ENCODE peak calls at places on chromosomes 13 and 19, in four cellular contexts. V is PC-3, S is GM23338, C is GM23248. I is an unnamed sample.

GRCh38 chr19:48963371-48964204 is 1.5 kb upstream of the FTL start:
- DNase-seq in V (peak), S (peak), C (peak), I (peak)

GRCh38 chr13:112103971-112104872 is 37.3 kb downstream of the SOX1 start:
- DNase-seq in V (no peak), S (peak), C (no peak), I (no peak)

GRCh38 chr19:23542562-23542961 is 144.4 kb downstream of the ZNF675 start:
- DNase-seq in V (no peak), S (no peak), C (no peak), I (no peak)

GRCh38 chr19:54481326-54481930 is 8.3 kb upstream of the CDC42EP5 start:
- DNase-seq in V (peak), S (peak), C (peak), I (peak)

GRCh38 chr19:53958168-53958571 is 4.6 kb upstream of the CACNG8 start:
- DNase-seq in V (no peak), S (peak), C (no peak), I (no peak)

GRCh38 chr13:52642131-52642530 is at the start of gene HNRNPA1L2:
- DNase-seq in V (no peak), S (no peak), C (no peak), I (no peak)

GRCh38 chr19:46745030-46745429 is 827 bp upstream of the FKRP start:
- DNase-seq in V (no peak), S (no peak), C (peak), I (no peak)

GRCh38 chr13:30734434-30734833 is 909 bp upstream of the ALOX5AP start:
- DNase-seq in V (peak), S (no peak), C (peak), I (no peak)

GRCh38 chr19:54133312-54133956 is 4.1 kb upstream of the CNOT3 start:
- DNase-seq in V (peak), S (peak), C (no peak), I (peak)

GRCh38 chr19:30391052-30391451 is 18.9 kb downstream of the ZNF536 start:
- DNase-seq in V (no peak), S (no peak), C (no peak), I (no peak)

GRCh38 chr13:35549481-35549880 is 73.0 kb upstream of the MAB21L1 start:
- DNase-seq in V (peak), S (no peak), C (peak), I (no peak)

GRCh38 chr13:59497845-59498244 is 665.9 kb downstream of the DIAPH3 start:
- DNase-seq in V (no peak), S (no peak), C (no peak), I (no peak)

GRCh38 chr13:47555235-47555634 is 445.8 kb downstream of the SUCLA2 start:
- DNase-seq in V (peak), S (no peak), C (no peak), I (no peak)

GRCh38 chr19:4186087-4186993 is 3.9 kb downstream of the ANKRD24 start:
- DNase-seq in V (peak), S (peak), C (peak), I (peak)

GRCh38 chr13:52738719-52739467 is 727 bp downstream of the CNMD start:
- DNase-seq in V (no peak), S (peak), C (peak), I (peak)

GRCh38 chr13:51416107-51416506 is 36.7 kb downstream of the INTS6 start:
- DNase-seq in V (no peak), S (no peak), C (no peak), I (no peak)

GRCh38 chr19:48746120-48746519 is 589 bp downstream of the IZUMO1 start:
- DNase-seq in V (no peak), S (no peak), C (no peak), I (no peak)

GRCh38 chr19:49224856-49225255 is 67.3 kb downstream of the TRPM4 start:
- DNase-seq in V (peak), S (peak), C (peak), I (peak)

GRCh38 chr13:22961835-22962537 is 218.8 kb upstream of the SGCG start:
- DNase-seq in V (no peak), S (no peak), C (no peak), I (no peak)

GRCh38 chr19:7831452-7831851 is 1.4 kb downstream of the EVI5L start:
- DNase-seq in V (peak), S (peak), C (peak), I (peak)

GRCh38 chr19:13243971-13244370 is 93.8 kb downstream of the IER2 start:
- DNase-seq in V (no peak), S (no peak), C (no peak), I (no peak)

GRCh38 chr19:28609091-28609755 is 603.7 kb downstream of the UQCRFS1 start:
- DNase-seq in V (no peak), S (no peak), C (no peak), I (no peak)

GRCh38 chr13:113186061-113186900 is 22.2 kb downstream of the PCID2 start:
- DNase-seq in V (no peak), S (no peak), C (no peak), I (no peak)

GRCh38 chr19:6068711-6069110 is 41.6 kb downstream of the RFX2 start:
- DNase-seq in V (no peak), S (no peak), C (no peak), I (no peak)

GRCh38 chr19:28541602-28542393 is 671.2 kb downstream of the UQCRFS1 start:
- DNase-seq in V (no peak), S (no peak), C (no peak), I (no peak)

GRCh38 chr13:29496241-29496712 is 99.2 kb downstream of the SLC7A1 start:
- DNase-seq in V (peak), S (no peak), C (no peak), I (no peak)

GRCh38 chr19:46571495-46571894 is 29.6 kb upstream of the CALM3 start:
- DNase-seq in V (peak), S (peak), C (peak), I (peak)

GRCh38 chr19:3178377-3178972 is at the start of gene S1PR4:
- DNase-seq in V (no peak), S (no peak), C (no peak), I (peak)
- TF ChIP-seq EZH2phosphoT487 in V (no peak), S (no peak), C (no peak), I (no peak)

DNA sequence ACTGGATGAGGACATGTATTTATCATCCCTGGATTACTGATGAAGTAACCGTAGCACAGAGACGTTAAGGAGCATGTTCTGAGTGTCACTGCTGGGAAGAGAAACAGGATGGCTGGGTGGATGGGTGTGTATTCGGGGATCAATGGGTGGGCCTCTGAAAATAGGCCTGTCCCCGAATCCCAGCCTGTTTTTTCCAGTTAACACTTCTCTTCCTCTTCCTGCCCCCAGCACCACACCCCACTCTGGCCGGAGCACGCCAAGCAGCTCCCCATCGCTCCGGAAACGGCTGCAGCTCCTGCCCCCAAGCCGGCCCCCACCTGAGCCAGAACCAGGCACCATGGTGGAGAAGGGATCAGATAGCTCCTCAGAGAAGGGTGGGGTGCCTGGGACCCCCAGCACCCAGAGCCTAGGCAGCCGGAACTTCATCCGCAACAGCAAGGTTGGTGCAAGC is 8.8 kb downstream of the GRAMD1A start:
- DNase-seq in V (no peak), S (no peak), C (no peak), I (no peak)
- TF ChIP-seq EZH2phosphoT487 in V (no peak), S (no peak), C (no peak), I (no peak)

DNA sequence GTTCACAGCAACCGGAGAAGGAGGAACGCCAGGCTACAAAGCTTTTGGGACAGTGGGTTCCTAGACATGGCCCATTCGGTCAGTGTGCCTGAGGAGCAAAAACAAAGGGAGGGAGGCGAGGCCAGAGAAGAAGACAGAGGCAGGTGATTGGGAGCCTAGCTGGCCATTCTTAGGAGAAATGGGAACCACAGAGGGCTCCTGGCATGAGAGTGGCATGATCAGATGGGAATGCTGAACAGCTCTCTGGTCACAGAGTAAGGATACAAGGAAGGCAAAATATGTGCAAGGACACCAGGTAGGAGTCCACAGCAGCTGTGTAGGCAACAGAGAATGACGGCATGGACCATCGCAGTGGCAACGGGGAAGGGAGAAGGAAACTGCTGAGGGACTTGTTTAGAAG is 82.4 kb downstream of the EFNB2 start:
- DNase-seq in V (no peak), S (no peak), C (no peak), I (no peak)
- TF ChIP-seq EZH2phosphoT487 in V (no peak), S (no peak), C (no peak), I (no peak)

DNA sequence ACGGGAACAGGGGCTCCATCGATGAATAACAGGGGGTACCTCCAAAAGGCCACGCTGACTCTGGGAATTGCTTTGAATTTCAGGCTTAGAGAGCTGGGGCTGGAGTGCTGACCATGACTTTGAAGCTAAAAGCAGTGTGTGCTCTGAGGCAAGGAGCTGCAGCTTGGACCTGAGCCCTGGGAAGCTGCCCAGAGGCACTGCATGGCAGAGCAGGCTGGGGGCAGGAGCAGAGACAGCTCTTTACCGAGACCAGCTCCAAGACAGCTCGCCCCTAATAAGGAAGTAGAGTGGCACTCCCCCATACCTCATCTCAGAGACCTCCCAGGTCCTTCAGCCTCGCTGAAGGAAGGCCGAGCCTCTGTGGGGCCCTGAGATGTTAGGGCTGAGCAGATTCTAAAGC is 200.2 kb downstream of the COL4A1 start:
- DNase-seq in V (no peak), S (no peak), C (peak), I (peak)
- TF ChIP-seq EZH2phosphoT487 in V (no peak), S (no peak), C (no peak), I (no peak)

GRCh38 chr19:16168465-16169081 is 4.8 kb downstream of the CIB3 start:
- DNase-seq in V (peak), S (peak), C (peak), I (no peak)
- TF ChIP-seq EZH2phosphoT487 in V (no peak), S (no peak), C (no peak), I (no peak)

GRCh38 chr19:1167687-1168561 is 6.1 kb downstream of the SBNO2 start:
- DNase-seq in V (peak), S (no peak), C (no peak), I (no peak)

GRCh38 chr19:1170938-1171754 is 2.9 kb downstream of the SBNO2 start:
- DNase-seq in V (peak), S (no peak), C (peak), I (no peak)

GRCh38 chr19:1169921-1170885 is 3.9 kb downstream of the SBNO2 start:
- DNase-seq in V (peak), S (no peak), C (peak), I (no peak)

GRCh38 chr19:1168562-1168873 is 5.5 kb downstream of the SBNO2 start:
- DNase-seq in V (no peak), S (no peak), C (no peak), I (no peak)

GRCh38 chr19:1168877-1169791 is 4.9 kb downstream of the SBNO2 start:
- DNase-seq in V (peak), S (no peak), C (peak), I (no peak)
- TF ChIP-seq EZH2phosphoT487 in V (peak), S (no peak), C (no peak), I (no peak)

DNA sequence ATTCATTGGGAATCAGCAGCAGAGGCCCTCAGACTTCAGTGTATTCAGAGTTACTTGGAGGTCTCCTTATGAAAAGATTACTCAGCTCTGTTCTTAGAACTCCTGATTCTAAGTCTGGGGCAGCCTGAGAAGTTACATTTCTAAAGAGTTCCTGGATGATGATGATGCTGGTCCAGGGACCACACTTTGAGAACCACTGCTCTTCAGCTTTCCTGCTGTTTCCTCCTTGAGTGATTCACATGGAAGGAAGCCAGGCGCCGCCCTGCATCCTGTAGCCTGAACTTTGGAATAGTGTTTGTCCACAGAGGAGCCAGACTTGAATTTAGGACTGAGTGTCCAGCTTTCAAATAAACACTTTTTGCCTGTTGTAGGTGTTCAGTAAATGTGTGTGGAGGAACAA is 2.9 kb downstream of the CEBPG start:
- DNase-seq in V (peak), S (no peak), C (peak), I (peak)
- TF ChIP-seq EZH2phosphoT487 in V (no peak), S (no peak), C (no peak), I (no peak)